ENCODE peak calls at places on chromosomes 13 and 19, in seven cellular contexts. One of them, this sample, is unnamed.

GRCh38 chr19:45150731-45151725 is 9.8 kb downstream of the NKPD1 start:
- DNase-seq in fibroblast of mammary gland: no peak
- DNase-seq in AG04450: no peak
- DNase-seq in A673: no peak
- DNase-seq in left lung: no peak
- DNase-seq in upper lobe of right lung: no peak
- DNase-seq in neural crest cell: no peak
- DNase-seq in this sample: no peak

GRCh38 chr19:4815426-4816387 is 15.8 kb downstream of the TICAM1 start:
- DNase-seq in neural crest cell: peak
- DNase-seq in left lung: peak
- DNase-seq in A673: peak
- DNase-seq in upper lobe of right lung: peak
- DNase-seq in fibroblast of mammary gland: peak
- DNase-seq in AG04450: peak
- DNase-seq in this sample: peak

GRCh38 chr13:108096301-108096700 is 119.0 kb downstream of the LIG4 start:
- DNase-seq in left lung: no peak
- DNase-seq in neural crest cell: no peak
- DNase-seq in AG04450: no peak
- DNase-seq in fibroblast of mammary gland: no peak
- DNase-seq in upper lobe of right lung: no peak
- DNase-seq in A673: no peak
- DNase-seq in this sample: no peak

GRCh38 chr13:27262546-27262945 is 8.1 kb upstream of the RASL11A start:
- DNase-seq in upper lobe of right lung: no peak
- DNase-seq in left lung: no peak
- DNase-seq in fibroblast of mammary gland: no peak
- DNase-seq in AG04450: no peak
- DNase-seq in neural crest cell: no peak
- DNase-seq in A673: no peak
- DNase-seq in this sample: no peak

GRCh38 chr19:41456342-41456918 is 13.5 kb downstream of the ERICH4 start:
- DNase-seq in neural crest cell: no peak
- DNase-seq in A673: no peak
- DNase-seq in left lung: no peak
- DNase-seq in AG04450: peak
- DNase-seq in upper lobe of right lung: no peak
- DNase-seq in fibroblast of mammary gland: peak
- DNase-seq in this sample: peak

GRCh38 chr19:1311543-1312091 is 25.9 kb downstream of the EFNA2 start:
- DNase-seq in neural crest cell: no peak
- DNase-seq in A673: no peak
- DNase-seq in left lung: no peak
- DNase-seq in upper lobe of right lung: no peak
- DNase-seq in AG04450: no peak
- DNase-seq in fibroblast of mammary gland: no peak
- DNase-seq in this sample: no peak

GRCh38 chr13:112756967-112757758 is 67.3 kb downstream of the ATP11A start:
- DNase-seq in fibroblast of mammary gland: peak
- DNase-seq in A673: no peak
- DNase-seq in left lung: no peak
- DNase-seq in upper lobe of right lung: peak
- DNase-seq in neural crest cell: peak
- DNase-seq in AG04450: no peak
- DNase-seq in this sample: no peak

GRCh38 chr19:29679598-29680210 is 14.4 kb downstream of the PLEKHF1 start:
- DNase-seq in upper lobe of right lung: no peak
- DNase-seq in neural crest cell: no peak
- DNase-seq in fibroblast of mammary gland: no peak
- DNase-seq in AG04450: no peak
- DNase-seq in left lung: no peak
- DNase-seq in A673: no peak
- DNase-seq in this sample: no peak

GRCh38 chr13:24863748-24864540 is 100.0 kb downstream of the RNF17 start:
- DNase-seq in upper lobe of right lung: no peak
- DNase-seq in neural crest cell: no peak
- DNase-seq in A673: no peak
- DNase-seq in fibroblast of mammary gland: no peak
- DNase-seq in left lung: no peak
- DNase-seq in AG04450: no peak
- DNase-seq in this sample: no peak

GRCh38 chr19:1110809-1111640 is 7.2 kb downstream of the GPX4 start:
- DNase-seq in AG04450: no peak
- DNase-seq in upper lobe of right lung: no peak
- DNase-seq in neural crest cell: no peak
- DNase-seq in A673: no peak
- DNase-seq in fibroblast of mammary gland: no peak
- DNase-seq in left lung: no peak
- DNase-seq in this sample: no peak

GRCh38 chr13:39132286-39132685 is 94.0 kb downstream of the NHLRC3 start:
- DNase-seq in A673: no peak
- DNase-seq in upper lobe of right lung: no peak
- DNase-seq in neural crest cell: no peak
- DNase-seq in fibroblast of mammary gland: peak
- DNase-seq in AG04450: no peak
- DNase-seq in left lung: no peak
- DNase-seq in this sample: no peak

GRCh38 chr13:73602295-73602694 is 531.9 kb downstream of the KLF12 start:
- DNase-seq in upper lobe of right lung: no peak
- DNase-seq in left lung: no peak
- DNase-seq in fibroblast of mammary gland: peak
- DNase-seq in AG04450: no peak
- DNase-seq in A673: peak
- DNase-seq in neural crest cell: no peak
- DNase-seq in this sample: no peak

GRCh38 chr13:57314897-57315520 is 148.0 kb downstream of the PRR20E start:
- DNase-seq in upper lobe of right lung: no peak
- DNase-seq in left lung: no peak
- DNase-seq in fibroblast of mammary gland: no peak
- DNase-seq in A673: peak
- DNase-seq in neural crest cell: no peak
- DNase-seq in AG04450: no peak
- DNase-seq in this sample: no peak

GRCh38 chr13:80783926-80784325 is 443.0 kb upstream of the SPRY2 start:
- DNase-seq in AG04450: no peak
- DNase-seq in A673: no peak
- DNase-seq in upper lobe of right lung: no peak
- DNase-seq in left lung: no peak
- DNase-seq in neural crest cell: no peak
- DNase-seq in fibroblast of mammary gland: peak
- DNase-seq in this sample: no peak

GRCh38 chr13:113275387-113275786 is 21.7 kb upstream of the LAMP1 start:
- DNase-seq in fibroblast of mammary gland: peak
- DNase-seq in AG04450: peak
- DNase-seq in A673: peak
- DNase-seq in left lung: no peak
- DNase-seq in upper lobe of right lung: no peak
- DNase-seq in neural crest cell: peak
- DNase-seq in this sample: peak

DNA sequence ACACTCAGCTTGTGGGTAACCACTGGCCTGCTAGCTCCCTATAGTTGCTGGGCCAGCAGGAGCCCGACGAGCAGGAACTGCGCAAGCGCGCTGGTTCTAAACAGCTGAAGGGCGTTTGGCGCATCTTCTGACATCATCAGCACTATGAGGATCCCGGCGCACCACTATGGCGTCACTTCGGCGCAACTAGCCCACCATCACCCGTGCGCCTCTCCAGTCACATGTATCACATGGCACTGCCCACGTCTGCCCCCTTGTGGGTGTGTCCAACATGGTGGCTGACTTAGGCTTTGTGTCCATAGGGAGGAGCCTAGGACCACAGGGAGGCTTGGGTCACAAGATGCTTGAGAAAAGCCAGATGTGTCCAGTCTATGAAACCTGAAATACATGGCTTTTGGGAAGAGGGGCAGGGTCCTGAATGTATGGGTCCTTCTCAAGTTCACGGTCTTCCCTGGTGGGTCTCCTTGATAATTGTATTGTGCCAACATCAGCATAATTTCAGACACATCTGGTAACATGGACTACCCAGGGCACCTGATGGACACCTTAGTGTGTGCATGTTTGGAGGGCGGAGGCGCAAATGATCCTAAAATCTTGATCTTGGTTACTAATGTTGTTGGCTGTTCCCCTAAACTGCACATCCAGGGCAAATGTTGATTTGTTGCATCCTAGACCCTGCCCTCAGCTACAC is 18.0 kb downstream of the KLK4 start:
- DNase-seq in AG04450: no peak
- DNase-seq in left lung: no peak
- DNase-seq in upper lobe of right lung: no peak
- DNase-seq in A673: peak
- DNase-seq in neural crest cell: no peak
- DNase-seq in fibroblast of mammary gland: peak
- DNase-seq in this sample: no peak
- TF ChIP-seq CTCF in AG04450: no peak
- TF ChIP-seq CTCF in left lung: no peak
- TF ChIP-seq CTCF in upper lobe of right lung: no peak
- TF ChIP-seq CTCF in A673: peak
- TF ChIP-seq CTCF in neural crest cell: peak
- TF ChIP-seq CTCF in fibroblast of mammary gland: no peak
- TF ChIP-seq CTCF in this sample: peak

DNA sequence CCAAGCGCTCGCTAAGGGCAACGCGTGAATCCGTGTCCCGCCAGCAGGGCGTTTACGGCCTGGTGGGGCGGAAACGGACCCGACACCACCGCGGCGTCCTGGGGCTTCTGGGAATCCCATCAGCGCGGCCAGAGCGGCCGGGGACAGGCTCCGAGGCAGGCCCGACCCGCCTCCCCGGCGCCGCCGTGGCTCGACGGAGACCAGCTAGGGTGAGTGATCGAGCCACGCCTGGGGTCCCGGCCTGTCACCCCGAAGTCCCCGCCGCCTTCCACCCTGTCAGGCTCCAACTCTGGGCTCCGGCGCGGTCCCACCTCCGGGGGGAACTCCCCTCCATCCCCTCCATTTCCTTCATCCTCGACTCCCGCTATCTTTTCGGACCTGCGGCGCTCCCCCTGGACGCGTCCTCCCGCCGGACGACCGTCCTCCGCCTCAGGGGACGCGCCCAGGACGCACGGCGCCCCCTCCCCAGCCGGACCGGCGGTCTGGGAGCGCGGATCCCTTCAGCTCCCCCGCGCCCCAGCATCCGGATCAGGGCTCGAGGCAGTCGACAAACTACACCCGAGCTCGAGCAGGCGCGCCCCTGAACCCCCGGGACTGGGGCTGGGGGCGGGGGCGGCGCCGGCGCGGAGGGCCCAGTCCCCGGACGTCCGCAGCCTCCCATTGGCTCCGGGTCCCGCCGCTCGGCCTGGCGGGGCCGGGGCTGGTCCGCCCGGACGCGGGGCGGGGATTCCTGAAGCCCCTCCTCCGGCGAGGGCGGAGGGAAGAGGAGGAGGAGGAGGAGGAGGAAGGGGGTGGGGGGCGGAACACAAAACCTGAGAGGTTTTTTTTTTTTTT is 643 bp upstream of the BICRA start:
- DNase-seq in A673: peak
- DNase-seq in upper lobe of right lung: peak
- DNase-seq in left lung: peak
- DNase-seq in fibroblast of mammary gland: peak
- DNase-seq in neural crest cell: peak
- DNase-seq in AG04450: peak
- DNase-seq in this sample: peak
- TF ChIP-seq CTCF in A673: no peak
- TF ChIP-seq CTCF in upper lobe of right lung: peak
- TF ChIP-seq CTCF in left lung: no peak
- TF ChIP-seq CTCF in fibroblast of mammary gland: peak
- TF ChIP-seq CTCF in neural crest cell: peak
- TF ChIP-seq CTCF in AG04450: peak
- TF ChIP-seq CTCF in this sample: peak

GRCh38 chr19:46372901-46373572 is 26.1 kb downstream of the PPP5C start:
- DNase-seq in upper lobe of right lung: peak
- DNase-seq in neural crest cell: no peak
- DNase-seq in AG04450: no peak
- DNase-seq in left lung: peak
- DNase-seq in A673: peak
- DNase-seq in fibroblast of mammary gland: peak
- DNase-seq in this sample: no peak
- TF ChIP-seq CTCF in upper lobe of right lung: peak
- TF ChIP-seq CTCF in neural crest cell: peak
- TF ChIP-seq CTCF in AG04450: peak
- TF ChIP-seq CTCF in left lung: no peak
- TF ChIP-seq CTCF in A673: peak
- TF ChIP-seq CTCF in fibroblast of mammary gland: peak
- TF ChIP-seq CTCF in this sample: peak

GRCh38 chr19:53883231-53883661 is 1.2 kb downstream of the PRKCG start:
- DNase-seq in AG04450: no peak
- DNase-seq in fibroblast of mammary gland: no peak
- DNase-seq in left lung: no peak
- DNase-seq in neural crest cell: no peak
- DNase-seq in A673: no peak
- DNase-seq in upper lobe of right lung: no peak
- DNase-seq in this sample: no peak

GRCh38 chr19:53882391-53883050 is 524 bp downstream of the PRKCG start:
- DNase-seq in upper lobe of right lung: no peak
- DNase-seq in AG04450: no peak
- DNase-seq in fibroblast of mammary gland: no peak
- DNase-seq in left lung: no peak
- DNase-seq in neural crest cell: no peak
- DNase-seq in A673: no peak
- DNase-seq in this sample: no peak

GRCh38 chr19:53880716-53881481 is 1.1 kb upstream of the PRKCG start:
- DNase-seq in neural crest cell: no peak
- DNase-seq in A673: no peak
- DNase-seq in upper lobe of right lung: no peak
- DNase-seq in left lung: no peak
- DNase-seq in AG04450: no peak
- DNase-seq in fibroblast of mammary gland: no peak
- DNase-seq in this sample: no peak

GRCh38 chr19:53883741-53884140 is 1.7 kb downstream of the PRKCG start:
- DNase-seq in left lung: no peak
- DNase-seq in A673: no peak
- DNase-seq in AG04450: no peak
- DNase-seq in upper lobe of right lung: no peak
- DNase-seq in fibroblast of mammary gland: no peak
- DNase-seq in neural crest cell: no peak
- DNase-seq in this sample: no peak

DNA sequence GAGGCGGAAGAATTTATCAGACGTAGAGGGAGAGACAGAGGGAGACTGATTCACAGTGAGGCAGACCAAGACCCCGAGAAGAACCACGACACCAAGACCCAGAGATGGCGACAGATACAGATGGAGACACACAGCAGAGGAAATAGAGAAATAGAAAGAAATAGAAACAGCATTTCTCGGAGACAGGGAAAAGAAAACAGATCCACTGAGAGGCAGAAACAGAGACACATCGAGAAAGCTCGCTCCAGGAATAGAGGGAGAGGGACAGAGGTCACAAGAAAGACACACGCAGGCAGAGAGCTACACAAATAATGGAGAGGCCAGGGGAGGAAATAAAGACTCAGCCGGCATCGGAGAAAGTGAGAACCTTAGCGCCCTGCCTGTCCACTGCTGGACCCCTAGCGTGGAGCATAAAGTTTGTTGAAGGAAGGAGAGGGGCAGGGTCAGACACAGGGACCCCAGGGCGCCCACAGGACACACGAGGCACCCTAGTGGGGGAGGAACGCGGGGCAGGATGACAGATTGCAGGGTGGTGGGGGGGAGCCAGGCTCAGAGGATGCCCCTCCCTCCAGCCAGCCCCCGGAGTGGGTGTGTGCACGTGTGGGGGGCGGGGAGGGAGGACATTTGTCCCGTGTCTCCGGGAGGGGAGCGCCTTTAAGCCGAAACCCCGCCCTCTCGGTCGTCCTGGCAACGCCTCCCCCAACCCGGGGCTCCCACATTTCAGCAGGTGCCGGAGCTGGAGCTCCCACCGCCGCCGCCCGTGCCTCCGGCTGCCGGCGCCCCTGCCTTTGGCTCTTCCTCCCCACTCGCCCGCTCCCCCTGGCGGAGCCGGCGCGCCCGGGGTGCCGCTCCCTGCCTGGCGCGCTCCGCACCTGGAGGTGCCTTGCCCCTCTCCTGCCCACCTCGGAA is at the start of gene PRKCG:
- DNase-seq in neural crest cell: peak
- DNase-seq in fibroblast of mammary gland: no peak
- DNase-seq in upper lobe of right lung: peak
- DNase-seq in left lung: no peak
- DNase-seq in A673: peak
- DNase-seq in AG04450: no peak
- DNase-seq in this sample: no peak
- TF ChIP-seq CTCF in neural crest cell: peak
- TF ChIP-seq CTCF in fibroblast of mammary gland: no peak
- TF ChIP-seq CTCF in upper lobe of right lung: peak
- TF ChIP-seq CTCF in left lung: peak
- TF ChIP-seq CTCF in A673: peak
- TF ChIP-seq CTCF in AG04450: peak
- TF ChIP-seq CTCF in this sample: peak